ENCODE peak calls at places on chromosomes 12 and 14, in six cellular contexts. J is endothelial cell; Z is activated naive CD8-positive, alpha-beta T cell treated with anti-CD3 and anti-CD28 coated beads, Interleukin-2, amount 50 U/mL, for 16 hours; H is activated CD4-positive, alpha-beta T cell treated with anti-CD3 and anti-CD28 coated beads, Interleukin-2, amount 10 ng/mL, durations not matched to agents 7 days and 5 days; D is thoracic aorta; N is CD8-positive, alpha-beta T cell. K is an unnamed sample.

GRCh38 chr12:95653761-95654546 is 102.7 kb upstream of the USP44 start:
- DNase-seq in D (no peak), J (no peak), N (no peak), H (no peak), Z (no peak), K (no peak)

GRCh38 chr12:59980491-59980890 is 384.7 kb downstream of the SLC16A7 start:
- DNase-seq in Z (no peak), J (no peak), N (no peak), H (no peak), D (no peak), K (no peak)

GRCh38 chr12:16524378-16524777 is 81.6 kb downstream of the LMO3 start:
- DNase-seq in Z (no peak), J (no peak), N (no peak), D (no peak), H (no peak), K (no peak)

GRCh38 chr12:53727310-53728041 is at the start of gene CALCOCO1:
- DNase-seq in H (peak), D (peak), N (peak), J (peak), Z (peak), K (peak)

GRCh38 chr14:57928732-57929131 is 62.8 kb upstream of the SLC35F4 start:
- DNase-seq in J (no peak), H (no peak), D (no peak), Z (no peak), N (no peak), K (no peak)

GRCh38 chr14:67270354-67270753 is 29.1 kb downstream of the PALS1 start:
- DNase-seq in J (no peak), H (no peak), Z (no peak), D (no peak), N (no peak), K (no peak)

GRCh38 chr14:56195727-56196126 is 77.5 kb downstream of the PELI2 start:
- DNase-seq in J (no peak), D (no peak), H (peak), Z (no peak), N (no peak), K (no peak)

GRCh38 chr12:103657331-103657730 is 70.3 kb downstream of the STAB2 start:
- DNase-seq in H (no peak), Z (no peak), D (no peak), J (no peak), N (no peak), K (no peak)

GRCh38 chr12:69042970-69043369 is 110.0 kb upstream of the CPM start:
- DNase-seq in D (no peak), N (no peak), Z (no peak), J (no peak), H (no peak), K (no peak)

GRCh38 chr12:5417500-5417899 is 14.4 kb upstream of the NTF3 start:
- DNase-seq in Z (no peak), J (no peak), H (no peak), D (no peak), N (no peak), K (no peak)

GRCh38 chr12:62600038-62600437 is 133.4 kb downstream of the MON2 start:
- DNase-seq in N (no peak), D (no peak), J (no peak), H (no peak), Z (no peak), K (no peak)

GRCh38 chr12:23949212-23950010 is at the start of gene SOX5:
- DNase-seq in N (no peak), Z (no peak), H (no peak), J (peak), D (no peak), K (no peak)

GRCh38 chr12:47755655-47756562 is 2.8 kb downstream of the RAPGEF3 start:
- DNase-seq in H (no peak), J (no peak), N (no peak), D (no peak), Z (no peak), K (no peak)

GRCh38 chr12:103956515-103957027 is 9.1 kb upstream of the TDG start:
- DNase-seq in D (no peak), N (peak), J (no peak), H (no peak), Z (no peak), K (no peak)

GRCh38 chr14:25308244-25308643 is 258.3 kb upstream of the STXBP6 start:
- DNase-seq in H (no peak), Z (no peak), D (no peak), J (peak), N (no peak), K (no peak)

GRCh38 chr14:103284574-103285467 is 49.2 kb upstream of the EIF5 start:
- DNase-seq in H (no peak), D (no peak), Z (no peak), J (no peak), N (no peak), K (no peak)

GRCh38 chr12:124487065-124487833 is 80.2 kb downstream of the NCOR2 start:
- DNase-seq in H (no peak), D (no peak), Z (no peak), N (no peak), J (no peak), K (no peak)

K was measured in smooth muscle cell of the brain vasculature.